ENCODE peak calls at places on chromosomes 7 and 10, in nine cellular contexts. N, E, C, X, U, Y, L, I and Z are unnamed samples.

GRCh38 chr10:35546824-35547225 is 58.3 kb upstream of the GJD4 start:
- DNase-seq in E (no peak), U (no peak), Y (no peak), X (no peak), C (no peak), L (peak), N (no peak), I (peak), Z (no peak)

GRCh38 chr10:45008524-45009161 is 7.9 kb downstream of the ZNF22 start:
- DNase-seq in Y (no peak), L (peak), E (peak), X (no peak), C (no peak), N (no peak), I (peak), U (peak), Z (peak)

GRCh38 chr7:7051221-7051877 is 131.0 kb upstream of the C1GALT1 start:
- DNase-seq in C (no peak), L (peak), E (no peak), U (peak), X (no peak), N (no peak), I (peak), Y (no peak), Z (no peak)

GRCh38 chr10:120598377-120598776 is 141.3 kb downstream of the PLPP4 start:
- DNase-seq in E (no peak), N (no peak), U (peak), C (peak), X (no peak), Y (no peak), L (no peak), I (no peak), Z (no peak)

GRCh38 chr7:85529831-85530230 is 343.0 kb upstream of the SEMA3D start:
- DNase-seq in L (no peak), Y (no peak), I (no peak), E (no peak), N (no peak), X (no peak), C (no peak), U (no peak), Z (no peak)

GRCh38 chr7:51279391-51280023 is 37.1 kb downstream of the COBL start:
- DNase-seq in X (no peak), E (no peak), Y (no peak), U (no peak), I (no peak), C (no peak), L (no peak), N (no peak), Z (no peak)

GRCh38 chr10:11772575-11773288 is 30.6 kb downstream of the ECHDC3 start:
- DNase-seq in C (no peak), N (no peak), L (no peak), X (no peak), I (no peak), Y (no peak), U (no peak), E (no peak), Z (no peak)

GRCh38 chr7:154853063-154853726 is 149.7 kb downstream of the PAXIP1 start:
- DNase-seq in Y (no peak), N (no peak), C (no peak), I (no peak), L (no peak), U (no peak), E (no peak), X (no peak), Z (no peak)

GRCh38 chr7:16421333-16422099 is at the start of gene CRPPA:
- DNase-seq in U (peak), C (peak), E (peak), L (peak), N (no peak), Y (peak), X (no peak), I (no peak), Z (peak)

GRCh38 chr10:77853256-77853655 is 73.3 kb downstream of the DLG5 start:
- DNase-seq in C (no peak), X (no peak), U (no peak), N (no peak), Y (no peak), L (no peak), I (no peak), E (no peak), Z (no peak)

GRCh38 chr7:71735961-71736556 is 604.1 kb downstream of the GALNT17 start:
- DNase-seq in L (peak), X (no peak), I (peak), N (peak), Y (no peak), U (peak), C (peak), E (peak), Z (peak)

GRCh38 chr7:51274955-51275354 is 41.7 kb downstream of the COBL start:
- DNase-seq in C (no peak), L (no peak), Y (no peak), X (no peak), U (no peak), I (no peak), N (no peak), E (no peak), Z (no peak)

GRCh38 chr7:84701524-84702306 is 485.1 kb downstream of the SEMA3D start:
- DNase-seq in X (no peak), I (peak), U (peak), L (peak), E (no peak), N (no peak), Y (no peak), C (peak), Z (no peak)

GRCh38 chr10:79351332-79351731 is 4.1 kb downstream of the PPIF start:
- DNase-seq in U (no peak), I (no peak), X (no peak), C (no peak), N (no peak), E (no peak), Y (no peak), L (no peak), Z (no peak)

GRCh38 chr10:52984169-52984568 is 211.6 kb upstream of the MBL2 start:
- DNase-seq in U (no peak), X (no peak), Y (no peak), E (no peak), L (peak), C (no peak), N (no peak), I (no peak), Z (no peak)

GRCh38 chr10:97547889-97548485 is 24.6 kb upstream of the ANKRD2 start:
- DNase-seq in L (no peak), E (no peak), U (peak), X (no peak), C (no peak), N (no peak), I (no peak), Y (no peak), Z (no peak)

GRCh38 chr10:77360121-77360520 is 277.5 kb downstream of the KCNMA1 start:
- DNase-seq in Y (no peak), C (no peak), U (no peak), E (no peak), X (no peak), L (no peak), N (no peak), I (peak), Z (no peak)

GRCh38 chr7:130758429-130759056 is 24.5 kb upstream of the KLF14 start:
- DNase-seq in X (no peak), I (peak), L (peak), C (no peak), Y (no peak), U (peak), N (no peak), E (peak), Z (peak)